ENCODE peak calls at places on chromosome 13, in eight cellular contexts. Y, C, I, E, L, G, V and Z are unnamed samples.

GRCh38 chr13:112441226-112441625 is 65.1 kb downstream of the SPACA7 start:
- DNase-seq in Y (no peak), C (no peak), I (peak; percentile 65), E (no peak), L (no peak), G (no peak), V (no peak), Z (no peak)

GRCh38 chr13:86082116-86082515 is 282.9 kb upstream of the SLITRK6 start:
- DNase-seq in Y (no peak), C (no peak), I (no peak), E (no peak), L (no peak), G (no peak), V (no peak), Z (no peak)

GRCh38 chr13:45603338-45603737 is 12.2 kb downstream of the ERICH6B start:
- DNase-seq in Y (no peak), C (no peak), I (no peak), E (no peak), L (no peak), G (no peak), V (no peak), Z (no peak)

GRCh38 chr13:29523199-29523931 is 72.1 kb downstream of the SLC7A1 start:
- DNase-seq in Y (peak; percentile 60), C (no peak), I (no peak), E (no peak), L (no peak), G (no peak), V (no peak), Z (no peak)

GRCh38 chr13:110915057-110915873 is at the start of gene ANKRD10:
- DNase-seq in Y (peak; percentile 98), C (peak; percentile 92), I (peak; percentile 100), E (peak; percentile 99), L (peak; percentile 91), G (peak; percentile 84), V (peak; percentile 100), Z (peak; percentile 89)

GRCh38 chr13:41516166-41516565 is 58.8 kb downstream of the RGCC start:
- DNase-seq in Y (no peak), C (no peak), I (no peak), E (no peak), L (no peak), G (no peak), V (no peak), Z (no peak)

GRCh38 chr13:113788413-113789135 is 29.5 kb downstream of the TMEM255B start:
- DNase-seq in Y (no peak), C (no peak), I (no peak), E (no peak), L (no peak), G (no peak), V (no peak), Z (no peak)

GRCh38 chr13:71714802-71715375 is 152.1 kb downstream of the DACH1 start:
- DNase-seq in Y (no peak), C (no peak), I (no peak), E (no peak), L (no peak), G (no peak), V (no peak), Z (no peak)

GRCh38 chr13:77620138-77620537 is 77.3 kb upstream of the SLAIN1 start:
- DNase-seq in Y (no peak), C (no peak), I (no peak), E (no peak), L (no peak), G (no peak), V (no peak), Z (no peak)

GRCh38 chr13:76887070-76887563 is 912 bp upstream of the KCTD12 start:
- DNase-seq in Y (peak; percentile 21), C (no peak), I (no peak), E (no peak), L (no peak), G (no peak), V (peak; percentile 11), Z (no peak)

GRCh38 chr13:106241974-106242373 is 293.5 kb downstream of the EFNB2 start:
- DNase-seq in Y (no peak), C (no peak), I (no peak), E (no peak), L (no peak), G (no peak), V (no peak), Z (no peak)

GRCh38 chr13:30577381-30577780 is 40.3 kb upstream of the USPL1 start:
- DNase-seq in Y (no peak), C (peak; percentile 46), I (no peak), E (no peak), L (no peak), G (peak; percentile 11), V (no peak), Z (no peak)

GRCh38 chr13:100131863-100132574 is 43.1 kb downstream of the PCCA start:
- DNase-seq in Y (no peak), C (peak; percentile 14), I (no peak), E (no peak), L (peak; percentile 49), G (no peak), V (no peak), Z (no peak)

GRCh38 chr13:64446372-64446771 is 2783.8 kb downstream of the PCDH9 start:
- DNase-seq in Y (no peak), C (no peak), I (no peak), E (no peak), L (no peak), G (no peak), V (no peak), Z (no peak)

GRCh38 chr13:109412232-109412935 is 374.0 kb downstream of the IRS2 start:
- DNase-seq in Y (peak; percentile 57), C (no peak), I (peak; percentile 83), E (peak; percentile 34), L (no peak), G (no peak), V (peak; percentile 61), Z (no peak)

GRCh38 chr13:73967397-73968165 is 166.6 kb downstream of the KLF12 start:
- DNase-seq in Y (no peak), C (no peak), I (no peak), E (no peak), L (no peak), G (no peak), V (no peak), Z (no peak)

GRCh38 chr13:73970413-73971055 is 163.7 kb downstream of the KLF12 start:
- DNase-seq in Y (no peak), C (no peak), I (no peak), E (no peak), L (no peak), G (no peak), V (no peak), Z (no peak)

GRCh38 chr13:73972503-73972902 is 161.7 kb downstream of the KLF12 start:
- DNase-seq in Y (no peak), C (no peak), I (no peak), E (no peak), L (no peak), G (no peak), V (no peak), Z (no peak)

GRCh38 chr13:73973156-73973555 is 161.0 kb downstream of the KLF12 start:
- DNase-seq in Y (no peak), C (no peak), I (no peak), E (no peak), L (no peak), G (no peak), V (no peak), Z (no peak)

GRCh38 chr13:73971481-73971880 is 162.7 kb downstream of the KLF12 start:
- DNase-seq in Y (no peak), C (no peak), I (no peak), E (no peak), L (no peak), G (no peak), V (no peak), Z (no peak)
- H3K9me3 ChIP-seq in Y (no peaks in the 10 kb centered on the region), C (no peaks in the 10 kb centered on the region), I (no peaks in the 10 kb centered on the region), E (no peaks in the 10 kb centered on the region), L (no peaks in the 10 kb centered on the region), G (no peaks in the 10 kb centered on the region), V (peaks cover 3% of the 10 kb centered on the region), Z (no peaks in the 10 kb centered on the region)

DNA sequence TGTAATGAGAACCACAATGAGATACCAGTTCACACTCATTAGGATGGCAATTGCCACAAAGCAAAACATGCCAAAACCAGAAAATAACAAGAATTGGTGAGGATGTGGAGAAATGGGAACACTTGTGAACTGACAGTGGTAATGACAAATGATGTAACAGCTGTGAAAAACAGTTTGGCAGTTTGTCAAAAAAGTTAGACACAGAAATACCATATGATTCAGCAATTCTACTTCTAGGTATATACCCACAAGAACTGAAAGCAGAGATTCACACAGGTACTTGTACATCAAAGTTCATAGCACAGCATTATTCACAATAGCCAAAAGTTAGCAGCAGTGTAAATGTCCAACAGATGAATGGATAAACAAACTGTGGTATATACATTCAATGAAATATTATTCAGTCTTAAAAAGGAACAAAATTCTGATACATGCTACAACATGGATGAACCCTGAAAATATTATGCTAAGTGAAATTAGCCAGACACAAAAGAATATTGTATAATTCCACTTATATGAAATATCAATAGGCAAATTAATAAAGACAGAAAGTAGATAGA is 96.5 kb downstream of the UGGT2 start:
- DNase-seq in Y (no peak), C (no peak), I (no peak), E (no peak), L (no peak), G (no peak), V (no peak), Z (no peak)
- H3K9me3 ChIP-seq in Y (peaks cover 6% of the 10 kb centered on the region), C (no peaks in the 10 kb centered on the region), I (no peaks in the 10 kb centered on the region), E (no peaks in the 10 kb centered on the region), L (no peaks in the 10 kb centered on the region), G (peaks cover 18% of the 10 kb centered on the region), V (peaks cover 17% of the 10 kb centered on the region), Z (no peaks in the 10 kb centered on the region)

DNA sequence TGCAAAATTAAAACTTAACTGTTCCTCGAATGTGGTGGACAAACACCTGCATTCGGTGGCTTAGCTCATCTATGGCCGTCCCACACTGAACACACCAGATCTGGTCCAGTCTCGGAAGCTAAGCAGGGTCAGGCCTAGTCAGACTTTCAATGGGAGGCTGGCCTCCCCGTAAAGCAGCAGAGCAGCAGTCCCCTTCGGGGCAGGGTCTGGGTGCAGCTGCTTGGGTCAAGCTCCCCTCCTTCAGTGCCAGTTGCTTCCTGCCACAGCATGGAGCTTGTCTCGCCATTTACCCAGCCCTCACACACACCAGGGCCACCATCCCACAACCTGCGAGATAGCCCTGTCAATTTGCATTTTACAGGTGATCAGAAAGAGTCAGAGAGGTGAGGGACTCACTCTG is 93.2 kb downstream of the TUBA3C start:
- DNase-seq in Y (no peak), C (no peak), I (no peak), E (no peak), L (no peak), G (no peak), V (no peak), Z (no peak)
- H3K9me3 ChIP-seq in Y (no peaks in the 10 kb centered on the region), C (no peaks in the 10 kb centered on the region), I (no peaks in the 10 kb centered on the region), E (no peaks in the 10 kb centered on the region), L (no peaks in the 10 kb centered on the region), G (no peaks in the 10 kb centered on the region), V (peaks cover 58% of the 10 kb centered on the region), Z (no peaks in the 10 kb centered on the region)

DNA sequence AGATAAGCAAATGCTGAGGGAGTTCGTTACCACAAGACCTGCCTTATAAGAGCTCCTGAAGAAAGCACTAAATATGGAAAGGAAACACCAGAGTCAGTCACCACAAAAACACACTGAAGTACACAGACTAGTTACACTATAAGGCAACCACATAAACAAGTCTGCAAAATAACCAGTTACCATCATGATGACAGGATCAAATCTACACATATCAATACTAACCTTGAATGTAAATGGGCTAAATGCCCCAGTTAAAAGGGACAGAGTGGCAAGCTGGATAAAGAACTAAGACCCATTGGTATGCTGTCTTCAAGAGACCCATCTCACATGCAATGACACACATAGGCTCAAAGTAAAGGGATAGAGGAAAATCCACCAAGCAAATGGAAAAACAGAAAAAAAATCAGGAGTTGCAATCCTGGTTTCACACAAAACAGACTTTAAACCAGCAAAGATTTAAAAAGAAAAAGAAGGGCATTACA is 26.6 kb downstream of the CCDC122 start:
- DNase-seq in Y (no peak), C (no peak), I (no peak), E (no peak), L (no peak), G (no peak), V (no peak), Z (no peak)
- H3K9me3 ChIP-seq in Y (no peaks in the 10 kb centered on the region), C (peaks cover 14% of the 10 kb centered on the region), I (no peaks in the 10 kb centered on the region), E (peaks cover 9% of the 10 kb centered on the region), L (no peaks in the 10 kb centered on the region), G (peaks cover 36% of the 10 kb centered on the region), V (peaks cover 9% of the 10 kb centered on the region), Z (peaks cover 10% of the 10 kb centered on the region)